ENCODE peak calls at places on chromosomes 2 and 18, in four cellular contexts. One of them, this sample, is unnamed.
A peak's percentile ranks its signal among the peaks of the same experiment; 100 is the strongest.

GRCh38 chr2:40360652-40361051 is 91.2 kb downstream of the SLC8A1 start:
- DNase-seq in NCI-H1092 treated with DMSO at 0.1 percent for 48 hours: no peak
- DNase-seq in left cardiac atrium: no peak
- DNase-seq in putamen: no peak
- DNase-seq in this sample: no peak

GRCh38 chr2:218691234-218691633 is 19.3 kb downstream of the STK36 start:
- DNase-seq in NCI-H1092 treated with DMSO at 0.1 percent for 48 hours: no peak
- DNase-seq in left cardiac atrium: no peak
- DNase-seq in putamen: no peak
- DNase-seq in this sample: no peak

GRCh38 chr2:179447839-179448447 is 183.3 kb upstream of the SESTD1 start:
- DNase-seq in NCI-H1092 treated with DMSO at 0.1 percent for 48 hours: no peak
- DNase-seq in left cardiac atrium: no peak
- DNase-seq in putamen: no peak
- DNase-seq in this sample: no peak

GRCh38 chr2:3305952-3306351 is 71.7 kb downstream of the EIPR1 start:
- DNase-seq in NCI-H1092 treated with DMSO at 0.1 percent for 48 hours: no peak
- DNase-seq in left cardiac atrium: no peak
- DNase-seq in putamen: no peak
- DNase-seq in this sample: no peak

GRCh38 chr2:161428240-161428587 is 12.1 kb downstream of the TBR1 start:
- DNase-seq in NCI-H1092 treated with DMSO at 0.1 percent for 48 hours: no peak
- DNase-seq in left cardiac atrium: no peak
- DNase-seq in putamen: no peak
- DNase-seq in this sample: no peak

GRCh38 chr2:46812381-46813024 is 103.1 kb downstream of the MCFD2 start:
- DNase-seq in NCI-H1092 treated with DMSO at 0.1 percent for 48 hours: no peak
- DNase-seq in left cardiac atrium: peak; percentile 84
- DNase-seq in putamen: peak; percentile 83
- DNase-seq in this sample: peak; percentile 29

GRCh38 chr2:161780881-161781280 is 156.7 kb downstream of the SLC4A10 start:
- DNase-seq in NCI-H1092 treated with DMSO at 0.1 percent for 48 hours: no peak
- DNase-seq in left cardiac atrium: no peak
- DNase-seq in putamen: no peak
- DNase-seq in this sample: no peak

GRCh38 chr2:165863816-165864221 is 69.8 kb upstream of the GALNT3 start:
- DNase-seq in NCI-H1092 treated with DMSO at 0.1 percent for 48 hours: no peak
- DNase-seq in left cardiac atrium: no peak
- DNase-seq in putamen: peak; percentile 69
- DNase-seq in this sample: no peak

GRCh38 chr18:40932862-40933261 is 1022.2 kb upstream of the PIK3C3 start:
- DNase-seq in NCI-H1092 treated with DMSO at 0.1 percent for 48 hours: no peak
- DNase-seq in left cardiac atrium: no peak
- DNase-seq in putamen: no peak
- DNase-seq in this sample: no peak

GRCh38 chr2:105697781-105698449 is 46.8 kb upstream of the NCK2 start:
- DNase-seq in NCI-H1092 treated with DMSO at 0.1 percent for 48 hours: no peak
- DNase-seq in left cardiac atrium: peak; percentile 55
- DNase-seq in putamen: no peak
- DNase-seq in this sample: no peak

GRCh38 chr2:6384341-6384740 is 481.4 kb downstream of the CMPK2 start:
- DNase-seq in NCI-H1092 treated with DMSO at 0.1 percent for 48 hours: no peak
- DNase-seq in left cardiac atrium: no peak
- DNase-seq in putamen: no peak
- DNase-seq in this sample: no peak

GRCh38 chr2:24435391-24436316 is 55.4 kb upstream of the NCOA1 start:
- DNase-seq in NCI-H1092 treated with DMSO at 0.1 percent for 48 hours: peak; percentile 29
- DNase-seq in left cardiac atrium: peak; percentile 80
- DNase-seq in putamen: peak; percentile 57
- DNase-seq in this sample: peak; percentile 70

GRCh38 chr2:138931284-138932256 is 151.4 kb upstream of the NXPH2 start:
- DNase-seq in NCI-H1092 treated with DMSO at 0.1 percent for 48 hours: no peak
- DNase-seq in left cardiac atrium: no peak
- DNase-seq in putamen: no peak
- DNase-seq in this sample: no peak

GRCh38 chr2:121015971-121016485 is 269.0 kb downstream of the TFCP2L1 start:
- DNase-seq in NCI-H1092 treated with DMSO at 0.1 percent for 48 hours: no peak
- DNase-seq in left cardiac atrium: no peak
- DNase-seq in putamen: no peak
- DNase-seq in this sample: no peak

GRCh38 chr18:39675358-39675757 is 2109.8 kb upstream of the CELF4 start:
- DNase-seq in NCI-H1092 treated with DMSO at 0.1 percent for 48 hours: no peak
- DNase-seq in left cardiac atrium: no peak
- DNase-seq in putamen: peak; percentile 37
- DNase-seq in this sample: no peak

GRCh38 chr2:43077876-43078275 is 148.5 kb downstream of the ZFP36L2 start:
- DNase-seq in NCI-H1092 treated with DMSO at 0.1 percent for 48 hours: no peak
- DNase-seq in left cardiac atrium: no peak
- DNase-seq in putamen: no peak
- DNase-seq in this sample: no peak

GRCh38 chr2:98771771-98772521 is 41.0 kb upstream of the MGAT4A start:
- DNase-seq in NCI-H1092 treated with DMSO at 0.1 percent for 48 hours: no peak
- DNase-seq in left cardiac atrium: no peak
- DNase-seq in putamen: no peak
- DNase-seq in this sample: no peak

GRCh38 chr2:127650041-127650784 is 4.3 kb downstream of the GPR17 start:
- DNase-seq in NCI-H1092 treated with DMSO at 0.1 percent for 48 hours: no peak
- DNase-seq in left cardiac atrium: peak; percentile 35
- DNase-seq in putamen: no peak
- DNase-seq in this sample: no peak

GRCh38 chr2:12738112-12738485 is 21.4 kb downstream of the TRIB2 start:
- DNase-seq in NCI-H1092 treated with DMSO at 0.1 percent for 48 hours: no peak
- DNase-seq in left cardiac atrium: no peak
- DNase-seq in putamen: no peak
- DNase-seq in this sample: no peak

GRCh38 chr2:18404708-18405107 is 155.7 kb downstream of the RDH14 start:
- DNase-seq in NCI-H1092 treated with DMSO at 0.1 percent for 48 hours: no peak
- DNase-seq in left cardiac atrium: no peak
- DNase-seq in putamen: no peak
- DNase-seq in this sample: no peak

GRCh38 chr2:233803292-233803911 is 25.3 kb downstream of the MROH2A start:
- DNase-seq in NCI-H1092 treated with DMSO at 0.1 percent for 48 hours: no peak
- DNase-seq in left cardiac atrium: no peak
- DNase-seq in putamen: no peak
- DNase-seq in this sample: no peak

GRCh38 chr2:7722212-7722910 is 805.1 kb downstream of the RNF144A start:
- DNase-seq in NCI-H1092 treated with DMSO at 0.1 percent for 48 hours: no peak
- DNase-seq in left cardiac atrium: no peak
- DNase-seq in putamen: no peak
- DNase-seq in this sample: no peak

GRCh38 chr18:58991127-58991798 is 126.6 kb downstream of the ZNF532 start:
- DNase-seq in NCI-H1092 treated with DMSO at 0.1 percent for 48 hours: no peak
- DNase-seq in left cardiac atrium: no peak
- DNase-seq in putamen: peak; percentile 58
- DNase-seq in this sample: no peak

GRCh38 chr2:19288291-19288690 is 70.1 kb downstream of the OSR1 start:
- DNase-seq in NCI-H1092 treated with DMSO at 0.1 percent for 48 hours: no peak
- DNase-seq in left cardiac atrium: no peak
- DNase-seq in putamen: no peak
- DNase-seq in this sample: no peak

GRCh38 chr2:200454839-200455801 is 54.7 kb downstream of the KCTD18 start:
- DNase-seq in NCI-H1092 treated with DMSO at 0.1 percent for 48 hours: no peak
- DNase-seq in left cardiac atrium: no peak
- DNase-seq in putamen: no peak
- DNase-seq in this sample: no peak

GRCh38 chr2:55966431-55967118 is 43.0 kb upstream of the EFEMP1 start:
- DNase-seq in NCI-H1092 treated with DMSO at 0.1 percent for 48 hours: peak; percentile 3
- DNase-seq in left cardiac atrium: peak; percentile 60
- DNase-seq in putamen: peak; percentile 58
- DNase-seq in this sample: peak; percentile 3

GRCh38 chr2:190357596-190357995 is 14.2 kb downstream of the INPP1 start:
- DNase-seq in NCI-H1092 treated with DMSO at 0.1 percent for 48 hours: no peak
- DNase-seq in left cardiac atrium: no peak
- DNase-seq in putamen: no peak
- DNase-seq in this sample: no peak